ENCODE peak calls at places on chromosomes 1 and 21, in four cellular contexts. S is pancreas, T is psoas muscle, R is stomach. Z is an unnamed sample. For H3K36me3, the result is how much of the 10 kb centered on the place peaks cover.

GRCh38 chr21:37575536-37576083 is 209.0 kb downstream of the DYRK1A start:
- DNase-seq in T (no peak), S (no peak), R (no peak), Z (no peak)

GRCh38 chr1:31905093-31905509 is 33.1 kb downstream of the PTP4A2 start:
- DNase-seq in T (no peak), R (no peak), S (no peak), Z (no peak)

GRCh38 chr1:12047120-12047876 is 15.8 kb upstream of the TNFRSF8 start:
- DNase-seq in S (no peak), T (no peak), R (no peak), Z (no peak)

GRCh38 chr1:54516249-54516920 is 31.6 kb upstream of the ACOT11 start:
- DNase-seq in T (no peak), R (no peak), S (no peak), Z (no peak)

GRCh38 chr1:228035844-228036243 is 29.0 kb downstream of the WNT3A start:
- DNase-seq in R (no peak), T (no peak), S (peak), Z (no peak)

GRCh38 chr1:239719642-239720258 is 333.4 kb downstream of the CHRM3 start:
- DNase-seq in S (no peak), R (no peak), T (no peak), Z (no peak)

GRCh38 chr1:234958066-234958701 is 170.5 kb downstream of the TOMM20 start:
- DNase-seq in T (no peak), S (no peak), R (no peak), Z (no peak)

GRCh38 chr1:5862051-5862825 is 130.0 kb downstream of the NPHP4 start:
- DNase-seq in S (no peak), T (no peak), R (no peak), Z (no peak)

GRCh38 chr1:89930579-89930978 is 64.3 kb upstream of the ZNF326 start:
- DNase-seq in R (no peak), S (no peak), T (no peak), Z (no peak)

GRCh38 chr21:22352088-22352487 is 1353.9 kb downstream of the NCAM2 start:
- DNase-seq in S (no peak), R (no peak), T (no peak), Z (no peak)

GRCh38 chr1:202200112-202200548 is 6.5 kb downstream of the LGR6 start:
- DNase-seq in S (no peak), R (peak), T (no peak), Z (peak)

GRCh38 chr1:153081736-153082135 is 10.3 kb upstream of the SPRR2B start:
- DNase-seq in T (no peak), S (no peak), R (no peak), Z (no peak)

GRCh38 chr1:46248122-46248920 is 758 bp downstream of the RAD54L start:
- DNase-seq in T (peak), S (peak), R (peak), Z (peak)

GRCh38 chr1:184296466-184297243 is 90.2 kb upstream of the C1orf21 start:
- DNase-seq in T (peak), R (peak), S (peak), Z (peak)

GRCh38 chr1:183652107-183652506 is 1.0 kb downstream of the APOBEC4 start:
- DNase-seq in T (no peak), S (no peak), R (no peak), Z (no peak)

GRCh38 chr1:116804736-116805135 is 50.5 kb downstream of the CD2 start:
- DNase-seq in T (no peak), R (no peak), S (no peak), Z (no peak)

GRCh38 chr21:17793675-17794123 is 25.5 kb downstream of the C21orf91 start:
- DNase-seq in R (no peak), S (no peak), T (no peak), Z (peak)

GRCh38 chr1:50492142-50492541 is 68.9 kb upstream of the DMRTA2 start:
- DNase-seq in S (no peak), R (no peak), T (no peak), Z (no peak)

GRCh38 chr1:88276158-88276557 is 407.9 kb upstream of the PKN2 start:
- DNase-seq in R (no peak), S (no peak), T (no peak), Z (no peak)

GRCh38 chr1:60984066-60984799 is 98.1 kb upstream of the NFIA start:
- DNase-seq in T (peak), S (no peak), R (no peak), Z (no peak)

GRCh38 chr21:45507888-45508508 is 34.2 kb downstream of the SLC19A1 start:
- DNase-seq in S (peak), T (no peak), R (no peak), Z (peak)

GRCh38 chr1:116457944-116458343 is 84.9 kb downstream of the ATP1A1 start:
- DNase-seq in T (peak), R (no peak), S (no peak), Z (no peak)

GRCh38 chr1:243525085-243525487 is 269.2 kb downstream of the SDCCAG8 start:
- DNase-seq in S (no peak), R (no peak), T (no peak), Z (no peak)

GRCh38 chr1:202192770-202193613 is 607 bp upstream of the LGR6 start:
- DNase-seq in T (peak), R (peak), S (peak), Z (peak)

GRCh38 chr1:201456499-201457309 is 12.3 kb downstream of the PHLDA3 start:
- DNase-seq in T (peak), S (no peak), R (no peak), Z (no peak)

GRCh38 chr1:16111771-16112557 is 38.5 kb upstream of the FAM131C start:
- DNase-seq in S (no peak), T (no peak), R (no peak), Z (no peak)

GRCh38 chr1:45834689-45835088 is 31.3 kb downstream of the MAST2 start:
- DNase-seq in R (no peak), S (no peak), T (no peak), Z (no peak)

GRCh38 chr21:37532868-37533780 is 166.6 kb downstream of the DYRK1A start:
- DNase-seq in R (peak), T (no peak), S (no peak), Z (peak)

GRCh38 chr1:99818063-99818699 is 32.0 kb upstream of the AGL start:
- DNase-seq in S (no peak), T (no peak), R (no peak), Z (no peak)

GRCh38 chr1:3650248-3651010 is 526 bp upstream of the WRAP73 start:
- DNase-seq in S (no peak), T (no peak), R (no peak), Z (no peak)

GRCh38 chr1:67685558-67686271 is 714 bp downstream of the GADD45A start:
- DNase-seq in S (peak), T (peak), R (peak), Z (peak)

GRCh38 chr1:68590473-68590872 is 93.6 kb upstream of the DEPDC1 start:
- DNase-seq in T (no peak), R (no peak), S (no peak), Z (no peak)

GRCh38 chr1:205309741-205310140 is 11.8 kb downstream of the NUAK2 start:
- DNase-seq in R (no peak), S (no peak), T (no peak), Z (no peak)

GRCh38 chr1:205314986-205315618 is 6.4 kb downstream of the NUAK2 start:
- DNase-seq in T (no peak), S (no peak), R (no peak), Z (no peak)

GRCh38 chr1:205313681-205314308 is 7.8 kb downstream of the NUAK2 start:
- DNase-seq in R (peak), T (peak), S (no peak), Z (no peak)

GRCh38 chr1:205312866-205313680 is 8.5 kb downstream of the NUAK2 start:
- DNase-seq in S (no peak), R (no peak), T (no peak), Z (no peak)

GRCh38 chr1:205310981-205311704 is 10.4 kb downstream of the NUAK2 start:
- DNase-seq in T (no peak), R (no peak), S (no peak), Z (no peak)
- H3K36me3 ChIP-seq in T (under half), R (half or more), S (under half), Z (under half)

GRCh38 chr1:40842691-40843090 is 19.5 kb downstream of the CITED4 start:
- DNase-seq in R (no peak), T (no peak), S (no peak), Z (no peak)

GRCh38 chr1:40841602-40842001 is 20.6 kb downstream of the CITED4 start:
- DNase-seq in S (no peak), R (no peak), T (no peak), Z (no peak)

GRCh38 chr1:40844079-40844478 is 18.1 kb downstream of the CITED4 start:
- DNase-seq in R (no peak), T (no peak), S (no peak), Z (peak)

GRCh38 chr1:40840526-40841323 is 21.4 kb downstream of the CITED4 start:
- DNase-seq in T (no peak), S (no peak), R (no peak), Z (no peak)

GRCh38 chr1:40842201-40842600 is 20.0 kb downstream of the CITED4 start:
- DNase-seq in R (no peak), T (no peak), S (no peak), Z (no peak)
- H3K36me3 ChIP-seq in R (under half), T (under half), S (under half), Z (under half)

DNA sequence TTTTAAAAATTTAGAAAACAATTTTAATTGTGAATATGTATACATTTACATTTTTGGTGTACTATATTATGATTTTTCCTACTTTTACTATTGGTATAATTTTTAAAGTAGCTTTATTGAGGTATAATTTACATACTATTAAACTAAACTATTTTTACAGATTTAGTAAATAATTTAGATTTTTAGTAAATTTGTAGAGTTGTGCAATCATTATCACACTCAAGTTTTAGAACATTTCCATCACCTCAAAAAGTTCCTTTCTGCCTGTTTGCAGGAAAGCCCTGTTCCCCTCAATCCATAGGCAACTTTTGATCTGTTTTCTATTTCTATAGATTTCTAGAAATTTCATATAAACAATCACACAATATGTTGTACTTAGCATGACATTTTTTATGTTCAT is 8.2 kb downstream of the PHTF1 start:
- DNase-seq in R (no peak), S (no peak), T (no peak), Z (no peak)
- H3K36me3 ChIP-seq in R (under half), S (under half), T (under half), Z (under half)

GRCh38 chr1:36345353-36345752 is 21.9 kb upstream of the EVA1B start:
- DNase-seq in R (no peak), S (no peak), T (no peak), Z (no peak)
- H3K36me3 ChIP-seq in R (half or more), S (under half), T (under half), Z (under half)

DNA sequence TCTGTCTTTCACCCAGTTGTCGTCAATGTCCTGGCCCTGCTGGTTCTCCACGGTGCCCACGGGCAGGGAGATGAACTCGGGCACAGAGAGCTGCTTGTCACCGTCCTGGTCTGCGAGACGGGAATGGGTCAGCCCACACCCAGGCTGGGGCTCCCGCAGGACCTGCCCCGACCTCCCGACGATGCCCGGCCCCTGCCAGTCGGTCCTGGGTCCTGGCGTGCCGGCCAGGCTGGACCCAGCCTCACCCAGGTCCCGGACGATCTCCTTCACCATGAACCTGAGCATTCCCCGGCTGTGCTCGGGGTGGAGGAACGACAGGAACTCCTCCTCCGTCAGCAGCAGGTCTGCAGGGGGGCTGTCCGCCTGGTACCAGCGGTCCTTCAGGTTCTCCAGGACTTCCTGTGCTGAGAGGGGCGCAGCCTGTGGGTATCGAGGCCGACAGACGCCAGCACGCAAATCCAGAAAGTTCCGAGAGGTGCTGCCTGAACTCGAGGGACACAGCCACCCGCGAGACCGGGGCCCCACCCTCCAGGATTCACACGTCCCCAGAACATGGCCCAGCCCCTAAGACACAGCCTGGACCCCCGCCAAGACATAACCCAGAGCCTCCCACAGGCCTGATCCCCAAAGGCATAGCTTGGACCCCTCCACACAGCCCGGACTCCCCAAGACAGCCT is 4.7 kb upstream of the TNFRSF4 start:
- DNase-seq in S (no peak), T (no peak), R (no peak), Z (no peak)
- H3K36me3 ChIP-seq in S (under half), T (under half), R (half or more), Z (half or more)

DNA sequence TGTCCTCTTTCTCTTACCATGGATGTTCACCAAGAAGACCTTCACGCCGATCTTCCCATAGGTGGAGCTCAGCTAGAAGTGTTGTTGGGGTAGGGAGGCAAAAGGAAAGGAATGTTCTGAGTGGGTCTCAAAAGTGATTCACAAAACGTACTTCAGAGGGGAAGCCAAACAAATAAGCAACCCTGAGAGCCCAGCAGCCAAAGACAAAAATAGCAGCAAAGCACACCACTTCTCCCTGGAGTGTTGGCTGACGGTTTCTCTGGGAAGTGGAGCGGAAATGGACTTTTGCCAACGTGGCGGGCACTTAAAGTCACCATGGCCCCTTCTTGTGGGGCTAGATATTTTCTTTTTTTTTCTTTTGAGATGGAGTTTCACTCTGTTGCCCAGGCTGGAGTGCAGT is 23.1 kb downstream of the SLC26A9 start:
- DNase-seq in S (no peak), T (peak), R (peak), Z (no peak)
- H3K36me3 ChIP-seq in S (under half), T (under half), R (under half), Z (under half)

GRCh38 chr1:43783096-43783670 is 75.8 kb downstream of the ST3GAL3 start:
- DNase-seq in S (no peak), T (no peak), R (no peak), Z (no peak)

GRCh38 chr1:43781574-43781973 is 74.2 kb downstream of the ST3GAL3 start:
- DNase-seq in S (no peak), T (no peak), R (no peak), Z (no peak)

GRCh38 chr1:43786975-43787374 is 79.6 kb downstream of the ST3GAL3 start:
- DNase-seq in T (peak), R (no peak), S (no peak), Z (peak)

GRCh38 chr1:43786201-43786958 is 79.0 kb downstream of the ST3GAL3 start:
- DNase-seq in S (no peak), T (no peak), R (no peak), Z (no peak)

DNA sequence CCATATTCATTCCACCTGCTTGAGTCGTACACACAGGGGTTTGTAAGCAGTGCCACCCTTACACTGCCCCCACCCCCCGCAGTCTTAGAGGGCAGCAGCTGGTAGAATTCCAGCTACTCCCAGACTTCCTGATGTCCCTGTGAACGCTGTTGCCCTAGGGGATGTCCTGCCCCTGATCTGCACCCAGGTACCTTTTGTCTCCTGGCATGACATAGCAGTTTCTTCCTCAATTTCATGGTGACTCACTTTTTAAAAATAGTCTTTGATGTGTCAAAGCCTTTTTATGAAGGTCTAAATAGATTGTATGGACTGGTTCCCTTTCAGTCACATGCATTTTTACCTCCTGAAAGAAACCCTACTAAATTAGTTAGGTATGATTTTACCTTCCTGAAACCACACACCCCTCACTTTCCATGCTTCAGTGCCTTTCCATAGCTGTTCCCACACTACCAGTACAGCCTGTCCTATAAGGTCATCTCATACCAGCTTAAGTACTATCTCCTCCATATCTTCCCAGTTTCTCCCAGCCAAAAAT is 76.4 kb downstream of the ST3GAL3 start:
- DNase-seq in R (no peak), T (no peak), S (no peak), Z (peak)
- H3K36me3 ChIP-seq in R (under half), T (under half), S (under half), Z (under half)

DNA sequence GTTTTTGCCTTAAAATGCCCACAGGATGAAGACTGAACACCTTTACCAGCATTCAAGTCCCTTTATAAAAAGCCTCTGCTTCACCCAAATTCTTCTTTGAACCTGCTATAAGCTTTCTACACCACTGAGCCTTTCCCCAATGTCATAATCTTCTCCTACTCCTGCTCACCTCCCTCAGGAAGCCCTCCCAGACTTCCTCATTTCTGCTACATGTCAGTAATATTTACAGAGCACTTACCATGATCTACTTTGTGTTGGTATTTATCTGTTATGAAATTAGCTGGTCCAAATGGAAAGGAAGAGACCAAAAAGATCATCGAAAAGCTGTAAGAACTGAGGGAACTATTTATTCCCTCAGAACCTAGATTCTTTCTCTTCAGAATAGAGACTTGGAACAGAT is 8.5 kb downstream of the OVGP1 start:
- DNase-seq in S (no peak), R (no peak), T (no peak), Z (no peak)
- H3K36me3 ChIP-seq in S (under half), R (under half), T (under half), Z (under half)

DNA sequence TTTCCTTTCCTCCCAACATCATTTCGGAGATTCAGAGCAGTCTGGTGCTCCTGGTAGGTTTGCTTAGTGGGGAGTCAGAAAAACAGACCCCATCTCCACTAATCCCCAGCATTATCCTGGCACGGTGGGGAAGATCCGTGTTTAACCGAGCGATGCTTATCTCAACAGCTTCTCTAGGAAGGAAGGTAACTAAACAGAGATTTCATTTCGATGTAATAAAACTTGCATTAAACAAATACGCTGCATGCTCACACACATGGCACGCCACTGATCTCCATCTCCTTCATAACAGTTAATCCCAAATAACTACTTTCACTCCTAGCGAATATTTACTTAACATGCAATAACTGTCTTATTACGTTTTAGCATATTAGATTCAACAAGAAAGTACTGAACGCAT is 144.6 kb upstream of the CD34 start:
- DNase-seq in R (no peak), S (no peak), T (no peak), Z (no peak)
- H3K36me3 ChIP-seq in R (half or more), S (under half), T (under half), Z (under half)

Z was measured in BE2C.